ENCODE peak calls at places on chromosomes 7 and 10, in seven cellular contexts. E, I, A, K, F, D and O are unnamed samples.

GRCh38 chr7:128855559-128855958 is 7.1 kb upstream of the ATP6V1F start:
- DNase-seq in D (no peak), F (no peak), A (no peak), K (no peak), I (no peak), E (no peak), O (no peak)

GRCh38 chr7:114857605-114858004 is 64.3 kb upstream of the MDFIC start:
- DNase-seq in A (no peak), K (no peak), I (no peak), F (no peak), D (no peak), E (no peak), O (no peak)

GRCh38 chr7:129469930-129470329 is 32.4 kb upstream of the SMKR1 start:
- DNase-seq in E (no peak), K (no peak), A (no peak), F (no peak), D (no peak), I (no peak), O (no peak)

GRCh38 chr10:21363087-21363752 is 162.3 kb downstream of the SKIDA1 start:
- DNase-seq in D (no peak), E (no peak), I (no peak), A (no peak), F (no peak), K (no peak), O (no peak)

GRCh38 chr7:32905175-32905662 is 13.7 kb upstream of the KBTBD2 start:
- DNase-seq in K (peak; percentile 65), A (peak; percentile 76), D (no peak), I (peak; percentile 40), E (peak; percentile 78), F (no peak), O (no peak)

GRCh38 chr10:71797533-71798307 is 24.4 kb upstream of the VSIR start:
- DNase-seq in F (no peak), E (no peak), I (no peak), A (peak; percentile 95), K (no peak), D (peak; percentile 86), O (no peak)

GRCh38 chr10:112875474-112876267 is 74.4 kb upstream of the TCF7L2 start:
- DNase-seq in I (no peak), K (no peak), F (no peak), A (no peak), D (no peak), E (peak; percentile 68), O (no peak)

GRCh38 chr10:37794305-37794976 is 63.0 kb downstream of the ZNF248 start:
- DNase-seq in A (no peak), I (no peak), K (no peak), F (no peak), D (no peak), E (no peak), O (no peak)

GRCh38 chr7:77800158-77800557 is 1.6 kb downstream of the PHTF2 start:
- DNase-seq in D (no peak), F (no peak), A (peak; percentile 13), K (no peak), I (no peak), E (peak; percentile 63), O (no peak)